ENCODE peak calls at places on chromosomes 1 and 21, in ten cellular contexts. W is prostate gland, J is endothelial cell of umbilical vein, T is A549, V is thyroid gland, X is ovary, F is uterus, I is right lobe of liver, E is suprapubic skin, Q is IMR-90. L is an unnamed sample.

GRCh38 chr21:35597750-35598339 is 462.5 kb downstream of the SETD4 start:
- DNase-seq in W (no peak), J (no peak), T (no peak), V (no peak), X (no peak), F (no peak), I (no peak), E (no peak), Q (no peak), L (no peak)

GRCh38 chr1:205429742-205430464 is 8.0 kb upstream of the LEMD1 start:
- DNase-seq in W (no peak), J (no peak), T (no peak), V (no peak), X (no peak), F (no peak), I (peak; percentile 29), E (no peak), Q (no peak), L (no peak)

GRCh38 chr1:168386949-168387586 is 106.4 kb downstream of the TBX19 start:
- DNase-seq in W (peak; percentile 33), J (no peak), T (peak; percentile 64), V (peak; percentile 68), X (peak; percentile 24), F (peak; percentile 77), I (peak; percentile 50), E (no peak), Q (no peak), L (peak; percentile 81)

GRCh38 chr1:17755120-17755519 is at the start of gene ACTL8:
- DNase-seq in W (no peak), J (no peak), T (no peak), V (no peak), X (no peak), F (no peak), I (no peak), E (no peak), Q (no peak), L (no peak)

GRCh38 chr21:17139696-17140095 is 373.1 kb upstream of the CXADR start:
- DNase-seq in W (no peak), J (peak; percentile 23), T (no peak), V (no peak), X (no peak), F (no peak), I (no peak), E (no peak), Q (no peak), L (no peak)

GRCh38 chr1:101259744-101260148 is 22.9 kb downstream of the S1PR1 start:
- DNase-seq in W (no peak), J (peak; percentile 83), T (no peak), V (no peak), X (no peak), F (no peak), I (no peak), E (no peak), Q (peak; percentile 75), L (no peak)

GRCh38 chr1:43530483-43531452 is at the start of gene PTPRF:
- DNase-seq in W (peak; percentile 77), J (peak; percentile 60), T (peak; percentile 63), V (peak; percentile 73), X (peak; percentile 81), F (peak; percentile 78), I (peak; percentile 84), E (no peak), Q (peak; percentile 48), L (peak; percentile 75)

GRCh38 chr1:23727362-23727811 is 15.9 kb upstream of the ELOA start:
- DNase-seq in W (peak; percentile 85), J (no peak), T (no peak), V (peak; percentile 50), X (peak; percentile 87), F (peak; percentile 73), I (peak; percentile 88), E (peak; percentile 83), Q (peak; percentile 91), L (peak; percentile 82)

GRCh38 chr1:17502326-17502778 is 37.1 kb upstream of the ARHGEF10L start:
- DNase-seq in W (peak; percentile 79), J (peak; percentile 50), T (peak; percentile 50), V (peak; percentile 86), X (peak; percentile 84), F (peak; percentile 85), I (peak; percentile 86), E (peak; percentile 93), Q (peak; percentile 85), L (peak; percentile 87)

GRCh38 chr1:84936116-84936810 is 43.3 kb upstream of the LPAR3 start:
- DNase-seq in W (peak; percentile 56), J (peak; percentile 57), T (peak; percentile 47), V (peak; percentile 14), X (peak; percentile 26), F (no peak), I (peak; percentile 50), E (no peak), Q (peak; percentile 72), L (peak; percentile 37)

DNA sequence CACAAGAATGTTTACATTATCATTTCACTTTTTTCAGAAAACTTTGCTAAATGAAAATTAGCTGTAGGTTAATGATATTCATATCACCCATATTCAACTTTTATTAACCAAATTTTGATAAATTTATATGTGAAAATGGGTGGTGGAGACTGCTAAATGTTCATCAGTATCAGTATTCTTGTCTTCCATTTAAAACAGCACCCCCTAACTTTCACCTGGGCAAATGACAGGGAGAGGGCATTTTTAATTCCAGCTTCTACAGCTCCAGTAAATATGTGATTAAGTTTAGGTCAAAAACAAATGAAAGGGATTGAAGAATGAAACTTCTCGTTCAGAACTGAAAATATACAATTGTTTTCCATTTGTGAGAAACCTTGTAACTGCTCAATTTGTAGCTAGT is 722.2 kb downstream of the KCNT2 start:
- DNase-seq in W (no peak), J (no peak), T (no peak), V (no peak), X (no peak), F (no peak), I (no peak), E (no peak), Q (no peak), L (no peak)
- TF ChIP-seq CTCF in W (no peak), J (no peak), T (peak; percentile 7), V (no peak), X (no peak), F (no peak), I (no peak), E (no peak), Q (peak; percentile 6), L (no peak)

GRCh38 chr1:156707486-156708244 is 2.3 kb upstream of the CRABP2 start:
- DNase-seq in W (no peak), J (no peak), T (no peak), V (no peak), X (no peak), F (peak; percentile 47), I (no peak), E (no peak), Q (peak; percentile 51), L (no peak)

GRCh38 chr1:156705918-156706646 is 699 bp upstream of the CRABP2 start:
- DNase-seq in W (peak; percentile 57), J (peak; percentile 57), T (peak; percentile 62), V (peak; percentile 64), X (peak; percentile 83), F (peak; percentile 81), I (no peak), E (peak; percentile 89), Q (peak; percentile 34), L (peak; percentile 61)

GRCh38 chr1:156708245-156708661 is 2.9 kb upstream of the CRABP2 start:
- DNase-seq in W (no peak), J (no peak), T (no peak), V (no peak), X (no peak), F (no peak), I (no peak), E (no peak), Q (no peak), L (no peak)

GRCh38 chr1:156706647-156707008 is 1.2 kb upstream of the CRABP2 start:
- DNase-seq in W (no peak), J (no peak), T (no peak), V (peak; percentile 57), X (peak; percentile 86), F (peak; percentile 85), I (no peak), E (peak; percentile 86), Q (no peak), L (peak; percentile 32)

DNA sequence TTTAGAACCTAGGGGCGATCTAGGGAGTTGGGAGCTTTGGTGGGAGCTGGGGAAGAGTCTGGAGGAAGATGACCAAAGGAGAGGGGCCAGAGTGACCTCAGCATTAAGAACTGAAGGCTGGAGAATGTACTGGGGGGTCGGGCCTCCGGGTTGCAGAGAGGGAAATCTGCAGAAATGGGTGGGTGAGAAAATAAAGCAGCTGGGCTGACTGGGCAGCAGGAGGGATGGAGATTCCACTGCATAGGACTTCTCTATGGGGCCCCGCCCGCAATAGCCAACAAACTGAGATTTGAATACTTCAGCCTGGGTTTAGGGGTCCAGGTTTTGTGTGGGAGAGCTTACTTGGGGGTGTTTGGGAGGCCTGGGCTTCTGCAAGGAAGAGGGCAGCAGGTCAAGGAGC is 1.6 kb upstream of the CRABP2 start:
- DNase-seq in W (no peak), J (no peak), T (no peak), V (no peak), X (no peak), F (no peak), I (no peak), E (no peak), Q (no peak), L (no peak)
- H3K4me3 ChIP-seq in W (no peak overlapping the region), J (no peak overlapping the region), T (no peak overlapping the region), V (no peak overlapping the region), X (no peak overlapping the region), F (no peak overlapping the region), I (no peak overlapping the region), E (peak overlapping the region; percentile 55), Q (no peak overlapping the region), L (no peak overlapping the region)

GRCh38 chr1:35172022-35172421 is 20.9 kb downstream of the SFPQ start:
- DNase-seq in W (no peak), J (no peak), T (no peak), V (no peak), X (no peak), F (no peak), I (peak; percentile 75), E (no peak), Q (no peak), L (no peak)

GRCh38 chr1:35175067-35176001 is 17.6 kb downstream of the SFPQ start:
- DNase-seq in W (no peak), J (no peak), T (no peak), V (no peak), X (no peak), F (no peak), I (no peak), E (no peak), Q (no peak), L (no peak)

GRCh38 chr1:35171579-35171978 is 21.4 kb downstream of the SFPQ start:
- DNase-seq in W (no peak), J (no peak), T (no peak), V (no peak), X (no peak), F (no peak), I (no peak), E (no peak), Q (no peak), L (no peak)

GRCh38 chr1:35173516-35174224 is 19.3 kb downstream of the SFPQ start:
- DNase-seq in W (no peak), J (no peak), T (no peak), V (no peak), X (no peak), F (no peak), I (no peak), E (no peak), Q (no peak), L (no peak)

GRCh38 chr1:35174225-35174540 is 18.8 kb downstream of the SFPQ start:
- DNase-seq in W (no peak), J (no peak), T (no peak), V (no peak), X (no peak), F (no peak), I (no peak), E (no peak), Q (no peak), L (no peak)
- TF ChIP-seq POLR2A in W (no peak), J (no peak), T (no peak), V (no peak), X (no peak), F (no peak), I (no peak), E (no peak), Q (no peak), L (no peak)

GRCh38 chr1:21539933-21540332 is 30.7 kb downstream of the ALPL start:
- DNase-seq in W (peak; percentile 71), J (no peak), T (peak; percentile 44), V (no peak), X (no peak), F (no peak), I (peak; percentile 82), E (peak; percentile 87), Q (no peak), L (peak; percentile 38)
- TF ChIP-seq CTCF in W (no peak), J (peak; percentile 23), T (no peak), V (no peak), X (no peak), F (no peak), I (peak; percentile 47), E (peak; percentile 52), Q (peak; percentile 30), L (no peak)